ENCODE peak calls at places on chromosomes 3 and 15, in nine cellular contexts. P is ovary, O is H9, M is heart left ventricle, A is PC-3, W is cardiac muscle cell, T is Panc1, U is sigmoid colon, X is HCT116. H is an unnamed sample. For H3K4me1, the result is how much of the 10 kb centered on the place peaks cover.

GRCh38 chr3:62696011-62696410 is 179.2 kb downstream of the CADPS start:
- DNase-seq in P (no peak), O (no peak), M (no peak), A (no peak), W (no peak), T (no peak), U (no peak), X (no peak), H (no peak)

GRCh38 chr15:68210821-68211655 is 5.9 kb upstream of the CALML4 start:
- DNase-seq in P (peak), O (peak), M (peak), A (peak), W (peak), T (no peak), U (peak), X (no peak), H (peak)

GRCh38 chr3:58198362-58198761 is 12.4 kb downstream of the DNASE1L3 start:
- DNase-seq in P (no peak), O (no peak), M (no peak), A (peak), W (no peak), T (no peak), U (no peak), X (no peak), H (no peak)

GRCh38 chr15:52532427-52532826 is 3.7 kb upstream of the MYO5A start:
- DNase-seq in P (no peak), O (no peak), M (no peak), A (no peak), W (no peak), T (no peak), U (no peak), X (no peak), H (no peak)

GRCh38 chr3:170033489-170033888 is 4.3 kb upstream of the GPR160 start:
- DNase-seq in P (no peak), O (no peak), M (peak), A (no peak), W (no peak), T (no peak), U (no peak), X (no peak), H (no peak)

GRCh38 chr3:167941234-167941995 is 154.3 kb downstream of the GOLIM4 start:
- DNase-seq in P (no peak), O (no peak), M (peak), A (peak), W (no peak), T (no peak), U (peak), X (no peak), H (peak)

GRCh38 chr15:68348064-68348463 is 70.5 kb downstream of the FEM1B start:
- DNase-seq in P (no peak), O (no peak), M (no peak), A (no peak), W (no peak), T (no peak), U (no peak), X (no peak), H (no peak)

GRCh38 chr3:124057453-124057852 is 65.5 kb upstream of the ROPN1 start:
- DNase-seq in P (no peak), O (no peak), M (peak), A (no peak), W (no peak), T (no peak), U (no peak), X (no peak), H (peak)

GRCh38 chr15:67456677-67457529 is 64.0 kb upstream of the C15orf61 start:
- DNase-seq in P (peak), O (peak), M (peak), A (peak), W (peak), T (peak), U (peak), X (peak), H (peak)

GRCh38 chr3:18645603-18646002 is 220.5 kb upstream of the SATB1 start:
- DNase-seq in P (no peak), O (no peak), M (no peak), A (no peak), W (no peak), T (no peak), U (no peak), X (no peak), H (no peak)

GRCh38 chr15:67176195-67176971 is 78.1 kb downstream of the AAGAB start:
- DNase-seq in P (no peak), O (no peak), M (no peak), A (no peak), W (peak), T (no peak), U (no peak), X (no peak), H (peak)

GRCh38 chr15:40787344-40787841 is 17.6 kb downstream of the C15orf62 start:
- DNase-seq in P (no peak), O (peak), M (no peak), A (peak), W (no peak), T (no peak), U (peak), X (peak), H (no peak)

GRCh38 chr3:155876537-155876936 is 6.1 kb downstream of the GMPS start:
- DNase-seq in P (no peak), O (no peak), M (no peak), A (no peak), W (no peak), T (no peak), U (no peak), X (no peak), H (no peak)

GRCh38 chr3:169931747-169932520 is 20.6 kb downstream of the SAMD7 start:
- DNase-seq in P (no peak), O (no peak), M (no peak), A (peak), W (no peak), T (no peak), U (no peak), X (no peak), H (no peak)

GRCh38 chr15:74176262-74177208 is 3.0 kb downstream of the ISLR start:
- DNase-seq in P (peak), O (peak), M (peak), A (no peak), W (peak), T (no peak), U (peak), X (no peak), H (peak)

GRCh38 chr3:139472380-139473010 is 3.8 kb downstream of the RBP2 start:
- DNase-seq in P (no peak), O (no peak), M (no peak), A (no peak), W (no peak), T (no peak), U (no peak), X (no peak), H (no peak)

GRCh38 chr15:35557012-35557411 is 11.0 kb upstream of the DPH6 start:
- DNase-seq in P (no peak), O (no peak), M (no peak), A (no peak), W (no peak), T (no peak), U (no peak), X (no peak), H (no peak)

GRCh38 chr15:77568014-77568959 is 64.4 kb downstream of the LINGO1 start:
- DNase-seq in P (peak), O (no peak), M (no peak), A (no peak), W (no peak), T (no peak), U (no peak), X (no peak), H (no peak)

GRCh38 chr15:44598892-44599291 is 61.9 kb downstream of the EIF3J start:
- DNase-seq in P (no peak), O (no peak), M (no peak), A (no peak), W (no peak), T (no peak), U (no peak), X (no peak), H (no peak)

GRCh38 chr3:116337229-116337628 is 108.1 kb downstream of the LSAMP start:
- DNase-seq in P (no peak), O (no peak), M (no peak), A (peak), W (no peak), T (no peak), U (no peak), X (no peak), H (no peak)

GRCh38 chr15:42210703-42211102 is 2.6 kb upstream of the VPS39 start:
- DNase-seq in P (no peak), O (no peak), M (no peak), A (no peak), W (no peak), T (no peak), U (no peak), X (no peak), H (no peak)

GRCh38 chr15:50128266-50128665 is 9.2 kb upstream of the ATP8B4 start:
- DNase-seq in P (no peak), O (peak), M (peak), A (no peak), W (no peak), T (no peak), U (peak), X (no peak), H (peak)

GRCh38 chr3:57852896-57853295 is 96.8 kb downstream of the SLMAP start:
- DNase-seq in P (no peak), O (no peak), M (no peak), A (peak), W (no peak), T (no peak), U (no peak), X (no peak), H (no peak)

GRCh38 chr3:184652465-184652864 is 59.4 kb downstream of the MAGEF1 start:
- DNase-seq in P (no peak), O (no peak), M (no peak), A (no peak), W (no peak), T (no peak), U (no peak), X (no peak), H (no peak)

GRCh38 chr3:187746479-187747335 is 1.4 kb upstream of the BCL6 start:
- DNase-seq in P (peak), O (no peak), M (no peak), A (peak), W (peak), T (no peak), U (no peak), X (no peak), H (no peak)

GRCh38 chr3:56864090-56864489 is 62.3 kb upstream of the ARHGEF3 start:
- DNase-seq in P (no peak), O (no peak), M (no peak), A (no peak), W (no peak), T (no peak), U (no peak), X (no peak), H (no peak)

GRCh38 chr15:71632571-71633195 is 177.7 kb upstream of the NR2E3 start:
- DNase-seq in P (no peak), O (no peak), M (no peak), A (no peak), W (no peak), T (no peak), U (no peak), X (no peak), H (no peak)

GRCh38 chr15:48565560-48566482 is 79.7 kb downstream of the FBN1 start:
- DNase-seq in P (no peak), O (no peak), M (no peak), A (peak), W (no peak), T (peak), U (no peak), X (no peak), H (no peak)

GRCh38 chr3:183779896-183780450 is 45.4 kb downstream of the MAP6D1 start:
- DNase-seq in P (no peak), O (no peak), M (no peak), A (no peak), W (no peak), T (no peak), U (no peak), X (no peak), H (no peak)

GRCh38 chr15:31597466-31597865 is 270.8 kb downstream of the KLF13 start:
- DNase-seq in P (no peak), O (no peak), M (no peak), A (no peak), W (no peak), T (no peak), U (no peak), X (no peak), H (no peak)

GRCh38 chr15:60124460-60125070 is 120.5 kb downstream of the FOXB1 start:
- DNase-seq in P (no peak), O (no peak), M (no peak), A (no peak), W (no peak), T (no peak), U (no peak), X (no peak), H (no peak)

GRCh38 chr3:109806929-109807328 is 469.6 kb upstream of the DPPA4 start:
- DNase-seq in P (no peak), O (no peak), M (no peak), A (peak), W (no peak), T (no peak), U (no peak), X (peak), H (no peak)

GRCh38 chr3:33482126-33482525 is 41.9 kb upstream of the UBP1 start:
- DNase-seq in P (no peak), O (no peak), M (no peak), A (no peak), W (no peak), T (no peak), U (no peak), X (no peak), H (no peak)

DNA sequence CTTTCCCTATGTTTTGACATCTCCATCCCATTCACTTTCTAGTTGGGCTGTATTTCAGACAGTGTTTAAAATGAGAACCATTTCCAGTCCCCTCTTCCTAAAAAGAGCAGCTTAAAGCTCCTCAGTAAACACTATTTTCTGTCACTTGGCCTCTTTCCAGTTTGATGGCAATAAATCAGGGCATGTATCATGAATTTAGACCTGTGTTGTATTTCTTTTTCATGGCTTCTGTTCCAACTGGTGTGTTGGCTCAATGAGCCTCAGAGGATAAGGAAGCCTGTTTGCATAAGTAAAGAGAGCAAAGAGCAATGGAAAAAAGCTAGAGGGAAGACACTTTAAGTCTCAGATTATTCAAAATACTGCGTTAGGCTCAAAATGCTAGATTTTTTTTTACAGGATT is 7.2 kb downstream of the CCDC80 start:
- DNase-seq in P (no peak), O (no peak), M (no peak), A (peak), W (no peak), T (no peak), U (no peak), X (no peak), H (no peak)
- H3K4me1 ChIP-seq in P (under half), O (under half), M (under half), A (under half), W (under half), T (under half), U (half or more), X (under half), H (half or more)

GRCh38 chr3:39144095-39144747 is 9.2 kb downstream of the CSRNP1 start:
- DNase-seq in P (no peak), O (peak), M (no peak), A (peak), W (no peak), T (no peak), U (peak), X (no peak), H (peak)
- H3K4me1 ChIP-seq in P (under half), O (under half), M (half or more), A (half or more), W (under half), T (under half), U (half or more), X (half or more), H (half or more)

GRCh38 chr3:21766002-21766401 is 15.0 kb upstream of the ZNF385D start:
- DNase-seq in P (no peak), O (no peak), M (no peak), A (no peak), W (no peak), T (no peak), U (no peak), X (no peak), H (no peak)
- H3K4me1 ChIP-seq in P (under half), O (under half), M (under half), A (under half), W (under half), T (under half), U (under half), X (under half), H (under half)

GRCh38 chr3:190941694-190942280 is 79.3 kb upstream of the GMNC start:
- DNase-seq in P (no peak), O (peak), M (no peak), A (no peak), W (peak), T (no peak), U (no peak), X (no peak), H (no peak)
- H3K4me1 ChIP-seq in P (under half), O (under half), M (under half), A (under half), W (under half), T (under half), U (under half), X (under half), H (under half)

GRCh38 chr3:171353423-171353822 is 106.8 kb downstream of the TNIK start:
- DNase-seq in P (no peak), O (no peak), M (no peak), A (peak), W (no peak), T (no peak), U (no peak), X (no peak), H (no peak)

GRCh38 chr3:171356251-171356650 is 104.0 kb downstream of the TNIK start:
- DNase-seq in P (no peak), O (no peak), M (no peak), A (peak), W (no peak), T (no peak), U (no peak), X (no peak), H (no peak)

GRCh38 chr3:171354049-171354705 is 106.0 kb downstream of the TNIK start:
- DNase-seq in P (no peak), O (no peak), M (no peak), A (peak), W (no peak), T (no peak), U (no peak), X (peak), H (no peak)

GRCh38 chr3:171352387-171352935 is 107.7 kb downstream of the TNIK start:
- DNase-seq in P (no peak), O (no peak), M (no peak), A (no peak), W (no peak), T (no peak), U (no peak), X (no peak), H (no peak)

DNA sequence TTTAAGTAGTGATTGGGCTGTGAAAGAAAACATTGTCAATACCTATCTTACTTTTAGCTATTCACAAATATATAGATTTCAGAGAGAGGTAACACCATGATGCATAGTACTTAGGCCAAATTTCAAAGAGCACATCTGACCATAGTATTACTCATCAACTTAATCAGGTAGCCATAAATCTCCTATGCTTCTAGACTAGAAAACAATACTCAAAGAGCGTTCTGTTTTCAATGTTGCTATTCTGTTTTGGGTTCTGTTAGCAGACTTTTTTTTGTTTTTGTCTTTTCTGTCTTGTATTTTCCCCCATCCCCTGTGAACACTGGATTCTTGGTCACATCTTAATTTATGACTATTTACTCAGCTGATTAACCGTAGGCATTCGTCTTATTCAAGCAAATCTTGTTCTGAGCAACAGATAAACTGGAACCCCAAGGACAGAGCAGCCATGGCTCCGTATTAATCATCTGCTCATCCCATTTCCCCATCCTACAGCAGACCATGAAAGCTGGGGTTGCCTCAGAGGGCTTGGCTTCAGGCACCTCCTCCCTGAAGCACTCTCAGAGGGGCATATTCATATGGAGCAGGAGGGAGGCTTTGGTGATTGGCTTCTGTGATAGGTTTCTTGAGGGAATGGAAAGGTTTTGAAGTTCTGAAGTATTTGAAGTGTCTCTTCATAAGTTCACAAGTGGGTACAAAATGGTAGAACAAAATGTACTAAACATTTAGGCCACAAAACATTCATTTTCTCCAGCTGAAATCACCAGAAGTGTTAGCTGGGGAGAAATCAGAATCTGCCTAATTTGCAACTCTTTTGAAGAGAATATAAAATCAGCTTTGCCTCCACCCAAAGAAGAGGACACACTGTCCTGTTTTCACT is 105.3 kb downstream of the TNIK start:
- DNase-seq in P (no peak), O (no peak), M (no peak), A (peak), W (no peak), T (no peak), U (no peak), X (peak), H (no peak)
- H3K4me1 ChIP-seq in P (under half), O (under half), M (under half), A (half or more), W (under half), T (under half), U (under half), X (half or more), H (under half)

GRCh38 chr3:172272699-172273098 is 175.6 kb downstream of the GHSR start:
- DNase-seq in P (no peak), O (no peak), M (no peak), A (no peak), W (no peak), T (no peak), U (no peak), X (no peak), H (no peak)
- H3K4me1 ChIP-seq in P (under half), O (under half), M (half or more), A (under half), W (under half), T (under half), U (under half), X (under half), H (half or more)

DNA sequence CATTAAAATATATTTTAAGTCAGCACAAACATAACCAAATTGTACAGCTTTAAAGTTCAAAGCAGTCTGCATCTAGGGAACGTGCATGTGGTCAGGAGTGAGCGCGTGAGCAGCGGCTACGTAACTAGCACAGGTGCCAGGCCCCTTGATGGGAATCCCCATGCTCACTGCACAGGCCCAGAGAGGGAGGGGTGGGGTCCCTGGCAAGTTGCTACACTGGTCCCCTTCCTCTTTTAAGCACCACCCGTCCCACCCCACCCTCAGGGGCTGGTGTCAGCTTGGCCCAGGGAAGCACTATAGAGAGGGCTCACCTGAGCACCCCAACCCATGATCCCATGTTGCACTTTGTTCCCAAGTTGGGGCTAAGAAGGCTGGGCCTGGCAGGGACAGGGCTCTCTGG is 835 bp upstream of the GMPPB start:
- DNase-seq in P (no peak), O (peak), M (peak), A (no peak), W (no peak), T (no peak), U (peak), X (no peak), H (no peak)
- H3K4me1 ChIP-seq in P (under half), O (under half), M (under half), A (under half), W (under half), T (under half), U (under half), X (under half), H (under half)

DNA sequence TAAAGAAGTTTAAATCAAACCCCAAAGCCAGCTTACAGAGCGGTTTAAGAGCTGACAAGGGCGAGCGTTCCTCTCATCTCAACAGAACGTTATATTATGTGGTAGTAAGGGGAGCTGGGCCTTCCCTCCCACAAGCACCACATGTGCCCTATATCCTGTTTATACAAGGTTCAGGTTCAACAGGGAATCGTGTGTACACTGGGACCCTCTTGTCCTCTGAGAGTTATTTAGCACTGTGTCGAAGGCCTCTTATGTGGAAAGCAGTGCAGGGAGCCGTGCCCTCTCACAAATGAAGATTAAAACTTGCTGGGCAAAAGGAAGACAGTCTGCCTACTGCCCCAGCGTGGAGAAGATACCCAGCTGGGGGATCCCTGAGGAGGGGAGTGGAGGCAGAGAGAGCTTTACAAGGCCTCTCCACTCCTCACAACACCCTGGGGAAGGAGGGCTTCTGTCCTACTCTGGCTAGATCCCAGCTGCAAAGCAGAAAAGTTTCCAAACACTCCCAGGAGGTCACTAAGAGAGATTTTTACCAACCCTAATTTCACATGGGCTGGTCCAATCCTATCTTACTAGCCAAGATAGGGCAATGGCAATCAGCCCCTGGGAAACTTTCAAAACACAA is 2.9 kb downstream of the TLE3 start:
- DNase-seq in P (no peak), O (no peak), M (no peak), A (no peak), W (peak), T (no peak), U (no peak), X (no peak), H (peak)
- H3K4me1 ChIP-seq in P (under half), O (under half), M (under half), A (under half), W (under half), T (half or more), U (half or more), X (under half), H (half or more)